ENCODE peak calls at places on chromosomes 5 and 9, in eight cellular contexts. H is PC-3, P is GM23248, Q is K562, T is MM.1S, Z is HCT116, J is PC-9, N is astrocyte. L is an unnamed sample.

GRCh38 chr5:16681761-16682335 is 65.1 kb upstream of the RETREG1 start:
- DNase-seq in H (no peak), Q (no peak), N (no peak), T (no peak), P (no peak), Z (no peak), J (no peak), L (no peak)

GRCh38 chr9:89752154-89752553 is 147.3 kb downstream of the GADD45G start:
- DNase-seq in P (no peak), J (no peak), Z (no peak), T (no peak), H (no peak), N (no peak), Q (no peak), L (no peak)

GRCh38 chr5:64165500-64166200 is at the start of gene RNF180:
- DNase-seq in T (peak; percentile 58), N (peak; percentile 36), H (peak; percentile 63), Q (no peak), J (no peak), Z (no peak), P (peak; percentile 43), L (peak; percentile 78)

GRCh38 chr9:136171801-136172411 is 33.0 kb downstream of the LHX3 start:
- DNase-seq in N (no peak), P (no peak), H (peak; percentile 10), Z (no peak), J (no peak), Q (no peak), T (no peak), L (no peak)

GRCh38 chr9:137947012-137947411 is 69.4 kb downstream of the CACNA1B start:
- DNase-seq in J (no peak), N (no peak), Z (no peak), P (no peak), Q (no peak), T (no peak), H (no peak), L (no peak)

GRCh38 chr5:142153674-142154448 is 45.3 kb downstream of the NDFIP1 start:
- DNase-seq in H (no peak), P (no peak), J (no peak), T (no peak), Z (no peak), N (no peak), Q (no peak), L (no peak)

GRCh38 chr5:123754167-123754840 is 242.3 kb downstream of the CSNK1G3 start:
- DNase-seq in H (peak; percentile 1), Q (no peak), P (peak; percentile 64), N (peak; percentile 49), T (no peak), J (no peak), Z (no peak), L (no peak)

GRCh38 chr5:145531038-145531734 is 304.0 kb downstream of the PRELID2 start:
- DNase-seq in Q (no peak), H (peak; percentile 92), T (no peak), Z (peak; percentile 81), N (peak; percentile 84), P (peak; percentile 56), J (peak; percentile 88), L (no peak)

GRCh38 chr5:68661237-68661636 is 432.6 kb upstream of the SLC30A5 start:
- DNase-seq in H (peak; percentile 27), T (no peak), Q (peak; percentile 16), N (no peak), P (peak; percentile 57), J (no peak), Z (no peak), L (peak; percentile 42)

GRCh38 chr5:57383093-57383861 is 99.3 kb downstream of the ACTBL2 start:
- DNase-seq in J (peak; percentile 62), Q (peak; percentile 65), P (peak; percentile 90), T (no peak), N (peak; percentile 89), Z (peak; percentile 92), H (peak; percentile 87), L (no peak)

GRCh38 chr5:151448038-151448985 is 909 bp downstream of the SLC36A1 start:
- DNase-seq in P (peak; percentile 43), T (peak; percentile 43), J (peak; percentile 50), H (peak; percentile 60), Z (no peak), Q (no peak), N (no peak), L (peak; percentile 67)

GRCh38 chr5:150103678-150104549 is 17.6 kb upstream of the CSF1R start:
- DNase-seq in Q (no peak), J (no peak), H (no peak), N (no peak), Z (no peak), T (no peak), P (no peak), L (no peak)

GRCh38 chr5:44807269-44807668 is 1.5 kb upstream of the MRPS30 start:
- DNase-seq in Z (no peak), Q (no peak), N (no peak), T (no peak), P (peak; percentile 35), J (no peak), H (peak; percentile 63), L (no peak)

GRCh38 chr5:154479944-154480750 is 2.1 kb upstream of the HAND1 start:
- DNase-seq in H (no peak), T (no peak), Q (no peak), N (no peak), J (no peak), Z (no peak), P (no peak), L (peak; percentile 43)
- TF ChIP-seq EZH2 in H (no peak), T (no peak), Q (peak; percentile 32), N (peak; percentile 62), J (no peak), Z (no peak), P (peak; percentile 97), L (peak; percentile 84)

DNA sequence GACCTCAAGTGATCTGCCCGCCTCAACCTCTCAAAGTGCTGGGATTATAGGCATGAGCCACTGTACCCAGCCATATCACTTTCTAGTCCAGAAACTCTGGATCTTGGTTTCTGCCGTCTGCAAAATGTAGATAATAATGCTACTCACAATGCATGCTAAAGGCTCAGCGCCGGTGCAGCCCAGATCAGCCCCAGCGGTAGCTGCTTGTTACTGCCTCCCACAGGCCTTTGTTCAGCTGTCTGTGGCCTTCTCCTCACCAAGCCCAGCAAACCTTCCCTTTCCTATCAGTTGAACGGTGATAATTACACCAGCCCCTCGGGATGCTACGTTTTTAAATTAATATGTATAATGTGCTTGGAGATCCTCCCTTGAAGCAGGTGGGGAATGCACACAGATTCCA is 26.2 kb upstream of the MSX2 start:
- DNase-seq in T (no peak), P (no peak), N (no peak), H (no peak), Z (no peak), J (no peak), Q (peak; percentile 26), L (peak; percentile 56)
- H3K27me3 ChIP-seq in T (no peaks in the 10 kb centered on the region), P (peaks cover 31% of the 10 kb centered on the region), N (peaks cover 12% of the 10 kb centered on the region), H (peaks cover 3% of the 10 kb centered on the region), Z (no peaks in the 10 kb centered on the region), J (peaks cover 78% of the 10 kb centered on the region), Q (peaks cover 32% of the 10 kb centered on the region), L (peaks cover 19% of the 10 kb centered on the region)

GRCh38 chr5:127409236-127409921 is 108.1 kb upstream of the PRRC1 start:
- DNase-seq in N (no peak), Z (no peak), T (no peak), P (peak; percentile 49), Q (no peak), J (no peak), H (no peak), L (no peak)
- TF ChIP-seq EZH2 in N (no peak), Z (no peak), T (no peak), P (no peak), Q (no peak), J (no peak), H (no peak), L (no peak)

GRCh38 chr5:143405063-143405746 is 1.7 kb upstream of the NR3C1 start:
- DNase-seq in Q (peak; percentile 66), T (peak; percentile 85), N (peak; percentile 65), P (peak; percentile 91), H (peak; percentile 56), J (peak; percentile 79), Z (no peak), L (peak; percentile 89)
- H3K27me3 ChIP-seq in Q (no peaks in the 10 kb centered on the region), T (no peaks in the 10 kb centered on the region), N (no peaks in the 10 kb centered on the region), P (no peaks in the 10 kb centered on the region), H (no peaks in the 10 kb centered on the region), J (no peaks in the 10 kb centered on the region), Z (no peaks in the 10 kb centered on the region), L (peaks cover 73% of the 10 kb centered on the region)

GRCh38 chr5:114362197-114362976 is 517 bp downstream of the KCNN2 start:
- DNase-seq in N (peak; percentile 14), Z (no peak), H (no peak), P (peak; percentile 4), T (peak; percentile 60), Q (no peak), J (no peak), L (peak; percentile 88)

GRCh38 chr5:114360362-114360761 is 1.5 kb upstream of the KCNN2 start:
- DNase-seq in Q (no peak), J (no peak), T (no peak), P (no peak), Z (no peak), N (no peak), H (no peak), L (peak; percentile 39)

GRCh38 chr5:114362977-114363721 is 1.3 kb downstream of the KCNN2 start:
- DNase-seq in Q (no peak), P (no peak), T (no peak), J (no peak), H (no peak), Z (no peak), N (no peak), L (peak; percentile 56)

GRCh38 chr5:114361724-114362196 is at the start of gene KCNN2:
- DNase-seq in P (peak; percentile 4), J (no peak), Q (no peak), N (peak; percentile 49), H (peak; percentile 3), T (peak; percentile 94), Z (no peak), L (peak; percentile 93)

DNA sequence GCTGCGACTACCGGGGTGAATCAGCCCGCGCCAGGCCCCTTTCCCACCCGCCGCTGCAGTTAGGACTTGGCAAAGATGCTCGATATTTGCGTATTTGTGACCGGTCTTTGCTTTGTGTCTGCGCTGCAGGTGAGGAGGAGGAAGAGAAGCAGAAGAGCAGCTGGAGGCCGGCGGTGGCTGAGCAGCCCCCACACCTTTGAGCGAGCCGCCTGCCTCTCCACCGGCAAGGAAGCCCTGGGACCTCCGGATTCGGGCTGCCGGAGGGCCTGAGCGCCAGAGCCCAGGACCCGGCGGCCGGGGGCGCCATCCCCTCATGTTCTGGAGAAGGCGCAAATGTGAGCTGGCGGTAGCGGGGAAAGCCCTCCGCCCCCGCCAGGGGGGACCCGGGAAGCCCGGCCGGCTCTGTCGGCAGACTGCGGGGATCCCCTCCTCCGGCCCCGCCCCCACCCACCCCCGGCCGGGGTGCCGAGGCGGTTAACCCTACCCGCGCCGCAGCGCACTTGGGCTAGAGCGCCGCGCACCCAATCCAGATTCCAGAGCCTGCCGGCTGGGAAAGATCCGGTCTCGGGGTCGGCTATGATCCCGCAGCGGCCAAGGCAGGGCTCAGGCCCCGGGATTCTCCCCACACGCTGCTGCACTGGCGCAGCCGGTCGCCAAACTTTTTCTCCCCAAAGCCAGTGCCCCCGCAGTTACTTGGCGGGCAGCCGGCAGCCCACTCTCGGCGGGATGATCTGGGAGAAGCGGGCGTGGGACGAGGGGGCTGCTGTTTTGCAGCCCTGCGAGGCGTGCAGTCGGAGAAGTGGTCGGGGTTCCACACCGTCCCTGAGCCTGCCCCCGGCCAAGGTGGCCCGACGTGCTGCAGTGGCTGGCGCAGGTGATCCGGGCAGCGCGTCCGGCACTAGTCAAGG is 800 bp upstream of the KCNN2 start:
- DNase-seq in J (no peak), T (peak; percentile 55), Q (no peak), H (no peak), N (no peak), P (no peak), Z (no peak), L (peak; percentile 93)
- TF ChIP-seq EZH2 in J (no peak), T (no peak), Q (no peak), H (no peak), N (no peak), P (peak; percentile 21), Z (no peak), L (peak; percentile 25)